ENCODE peak calls at places on chromosomes 4 and X, in five cellular contexts. C is colonic mucosa, Q is kidney epithelial cell, O is uterus, L is lung. A is an unnamed sample.

GRCh38 chr4:23305026-23305425 is 584.8 kb downstream of the PPARGC1A start:
- DNase-seq in C (no peak), Q (no peak), O (no peak), L (no peak), A (no peak)

GRCh38 chr4:166042510-166043055 is 169.5 kb downstream of the TLL1 start:
- DNase-seq in C (no peak), Q (no peak), O (no peak), L (no peak), A (no peak)

GRCh38 chrX:55710701-55711100 is 6.8 kb upstream of the RRAGB start:
- DNase-seq in C (no peak), Q (peak; percentile 28), O (peak; percentile 16), L (no peak), A (no peak)

GRCh38 chr4:6687947-6688878 is 5.5 kb upstream of the S100P start:
- DNase-seq in C (no peak), Q (no peak), O (no peak), L (no peak), A (no peak)

GRCh38 chr4:74539043-74539790 is 94.3 kb downstream of the AREG start:
- DNase-seq in C (no peak), Q (peak; percentile 77), O (no peak), L (no peak), A (no peak)

GRCh38 chr4:168163106-168163505 is 70.8 kb downstream of the ANXA10 start:
- DNase-seq in C (no peak), Q (no peak), O (no peak), L (no peak), A (no peak)

GRCh38 chr4:181147421-181147951 is 1095.7 kb upstream of the TENM3 start:
- DNase-seq in C (no peak), Q (no peak), O (no peak), L (no peak), A (no peak)

GRCh38 chrX:103356897-103357296 is 591 bp downstream of the TCEAL9 start:
- DNase-seq in C (peak; percentile 50), Q (no peak), O (peak; percentile 33), L (no peak), A (no peak)

GRCh38 chr4:151197258-151197657 is 79.7 kb upstream of the PRSS48 start:
- DNase-seq in C (no peak), Q (no peak), O (no peak), L (no peak), A (no peak)

GRCh38 chr4:3121110-3121509 is 46.6 kb downstream of the HTT start:
- DNase-seq in C (no peak), Q (no peak), O (no peak), L (no peak), A (no peak)

GRCh38 chr4:156633846-156634245 is 337.8 kb downstream of the PDGFC start:
- DNase-seq in C (no peak), Q (no peak), O (no peak), L (no peak), A (no peak)

GRCh38 chr4:17234678-17235077 is 277.2 kb downstream of the QDPR start:
- DNase-seq in C (no peak), Q (no peak), O (no peak), L (no peak), A (no peak)

GRCh38 chr4:78691971-78692814 is 84.0 kb upstream of the BMP2K start:
- DNase-seq in C (no peak), Q (no peak), O (no peak), L (no peak), A (no peak)

GRCh38 chr4:113643505-113643904 is 118.0 kb downstream of the CAMK2D start:
- DNase-seq in C (no peak), Q (no peak), O (no peak), L (no peak), A (no peak)

GRCh38 chr4:76850010-76850441 is 47.9 kb downstream of the SOWAHB start:
- DNase-seq in C (no peak), Q (peak; percentile 72), O (no peak), L (no peak), A (no peak)

GRCh38 chr4:2817701-2818350 is 24.9 kb downstream of the SH3BP2 start:
- DNase-seq in C (peak; percentile 77), Q (no peak), O (no peak), L (no peak), A (no peak)

GRCh38 chr4:2829933-2830451 is 13.7 kb upstream of the ADD1 start:
- DNase-seq in C (no peak), Q (peak; percentile 19), O (no peak), L (no peak), A (no peak)

GRCh38 chrX:76029385-76029784 is 143.5 kb upstream of the PBDC1 start:
- DNase-seq in C (no peak), Q (no peak), O (no peak), L (no peak), A (no peak)

GRCh38 chr4:36332023-36332781 is 50.8 kb downstream of the DTHD1 start:
- DNase-seq in C (no peak), Q (no peak), O (no peak), L (no peak), A (no peak)

GRCh38 chr4:82578935-82579334 is 17.1 kb upstream of the TMEM150C start:
- DNase-seq in C (no peak), Q (no peak), O (no peak), L (no peak), A (no peak)
- TF ChIP-seq CTCF in C (no peak), Q (peak; percentile 13), O (no peak), L (no peak), A (peak; percentile 13)

GRCh38 chrX:135974279-135974856 is 580 bp upstream of the MMGT1 start:
- DNase-seq in C (peak; percentile 72), Q (no peak), O (peak; percentile 68), L (peak; percentile 66), A (peak; percentile 54)

GRCh38 chrX:135975421-135975820 is 1.6 kb upstream of the MMGT1 start:
- DNase-seq in C (no peak), Q (no peak), O (no peak), L (no peak), A (no peak)

GRCh38 chrX:135977611-135978010 is 3.8 kb upstream of the MMGT1 start:
- DNase-seq in C (no peak), Q (no peak), O (no peak), L (no peak), A (no peak)

GRCh38 chrX:135973548-135974278 is at the start of gene MMGT1:
- DNase-seq in C (peak; percentile 81), Q (peak; percentile 51), O (peak; percentile 81), L (peak; percentile 83), A (peak; percentile 61)

GRCh38 chrX:135973025-135973547 is 702 bp downstream of the MMGT1 start:
- DNase-seq in C (peak; percentile 38), Q (no peak), O (no peak), L (no peak), A (no peak)
- TF ChIP-seq CTCF in C (no peak), Q (no peak), O (no peak), L (no peak), A (peak; percentile 12)

DNA sequence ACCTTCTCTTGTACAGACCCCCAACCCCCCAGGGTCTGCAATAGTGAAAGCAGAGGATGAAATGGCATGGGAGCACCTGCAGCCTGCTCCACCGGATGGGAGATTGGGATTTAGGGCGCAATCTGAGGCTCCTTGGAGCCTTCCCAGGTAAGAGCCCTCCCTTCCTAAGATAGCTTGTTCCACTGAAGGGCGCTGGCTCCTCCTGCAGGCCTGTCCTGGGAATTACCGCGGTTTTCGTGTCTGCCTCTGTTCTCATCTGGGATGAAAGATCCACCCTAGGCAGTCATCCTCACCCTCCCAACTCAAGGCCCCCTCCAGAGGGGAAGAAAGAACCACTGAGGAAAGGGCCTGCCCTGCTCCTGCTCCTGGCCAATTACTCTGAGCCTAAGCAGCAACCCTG is 547.6 kb downstream of the SMARCA1 start:
- DNase-seq in C (peak; percentile 47), Q (no peak), O (no peak), L (no peak), A (peak; percentile 74)
- TF ChIP-seq CTCF in C (peak; percentile 42), Q (peak; percentile 68), O (no peak), L (peak; percentile 6), A (peak; percentile 87)

GRCh38 chr4:92059615-92060014 is 244.2 kb upstream of the GRID2 start:
- DNase-seq in C (no peak), Q (no peak), O (no peak), L (no peak), A (no peak)

GRCh38 chr4:92064574-92064973 is 239.2 kb upstream of the GRID2 start:
- DNase-seq in C (no peak), Q (no peak), O (no peak), L (no peak), A (no peak)

DNA sequence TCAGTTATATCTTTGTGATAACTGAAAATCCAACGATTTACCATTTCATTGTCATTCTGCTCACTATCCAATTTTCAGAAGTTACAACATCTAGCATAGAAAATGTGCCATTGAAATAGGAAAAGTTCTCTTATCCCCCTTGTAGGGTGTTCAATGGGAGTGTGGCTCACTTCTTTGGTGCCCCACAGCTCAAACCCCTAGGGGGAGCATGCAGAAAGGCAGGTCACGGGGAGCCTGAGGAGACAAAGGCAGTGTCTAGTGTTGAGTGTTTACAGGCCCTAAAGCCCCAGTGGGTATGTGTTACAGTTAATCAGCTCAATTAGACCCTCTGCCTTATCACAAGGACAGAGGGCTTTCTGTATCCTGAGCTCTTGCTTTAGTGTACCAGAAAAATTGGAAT is 243.4 kb upstream of the GRID2 start:
- DNase-seq in C (no peak), Q (no peak), O (no peak), L (no peak), A (no peak)
- TF ChIP-seq CTCF in C (no peak), Q (no peak), O (no peak), L (no peak), A (no peak)

GRCh38 chrX:83004012-83004411 is 504.1 kb upstream of the POU3F4 start:
- DNase-seq in C (no peak), Q (no peak), O (no peak), L (no peak), A (no peak)

DNA sequence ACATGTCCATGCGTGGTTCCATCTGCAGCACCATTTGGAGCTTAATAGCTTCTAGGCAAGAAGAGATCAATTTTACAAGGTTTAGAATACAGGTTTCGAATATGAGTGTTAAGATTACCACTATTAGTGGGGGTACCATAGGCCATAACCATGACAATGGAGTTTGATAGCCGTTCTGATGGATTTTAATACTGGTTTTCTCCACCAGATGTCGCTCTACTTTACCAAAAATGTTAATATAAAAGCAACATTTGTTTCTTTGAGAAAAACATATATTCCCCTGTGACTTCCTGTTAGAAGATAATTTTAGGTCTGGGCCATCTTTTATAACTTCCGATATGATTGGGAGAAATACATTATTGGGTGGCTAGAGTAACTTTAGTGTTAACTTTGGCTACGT is 499.7 kb upstream of the POU3F4 start:
- DNase-seq in C (no peak), Q (no peak), O (no peak), L (no peak), A (no peak)
- TF ChIP-seq CTCF in C (peak; percentile 50), Q (no peak), O (no peak), L (no peak), A (peak; percentile 64)

GRCh38 chrX:136572030-136572429 is 40.0 kb downstream of the VGLL1 start:
- DNase-seq in C (no peak), Q (no peak), O (no peak), L (no peak), A (no peak)
- TF ChIP-seq CTCF in C (no peak), Q (no peak), O (no peak), L (no peak), A (no peak)

DNA sequence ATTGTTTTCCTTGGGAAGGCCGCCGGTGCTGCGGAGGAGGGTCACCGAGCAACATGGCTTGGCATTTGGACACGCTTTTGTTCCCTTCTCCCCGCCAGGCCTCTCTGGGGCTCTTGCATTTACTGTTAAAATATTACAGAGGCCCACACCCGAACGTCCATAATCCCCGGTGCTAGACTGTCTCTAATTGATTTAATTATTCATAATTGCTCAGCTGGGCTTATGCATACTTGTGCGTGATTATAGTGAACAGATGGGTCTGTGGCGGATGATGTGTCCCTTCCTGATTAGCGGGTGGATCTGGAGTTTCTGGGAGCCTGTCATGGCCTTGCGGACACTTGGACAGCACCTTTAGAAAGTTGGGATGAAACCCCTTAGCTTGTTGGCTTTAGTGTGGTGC is 100.2 kb upstream of the MSX1 start:
- DNase-seq in C (no peak), Q (no peak), O (no peak), L (no peak), A (no peak)
- TF ChIP-seq CTCF in C (no peak), Q (no peak), O (no peak), L (no peak), A (no peak)